ENCODE peak calls at places on chromosomes 11 and 22, in four cellular contexts. One of them, this sample, is unnamed.

GRCh38 chr11:69922015-69922595 is 102.9 kb upstream of the FGF3 start:
- DNase-seq in prostate gland: no peak
- DNase-seq in ovary: peak; percentile 26
- DNase-seq in endodermal cell: peak; percentile 53
- DNase-seq in this sample: no peak

GRCh38 chr11:2466069-2466801 is 21.4 kb downstream of the KCNQ1 start:
- DNase-seq in endodermal cell: peak; percentile 17
- DNase-seq in prostate gland: no peak
- DNase-seq in ovary: no peak
- DNase-seq in this sample: no peak

GRCh38 chr11:101583180-101584128 is at the start of gene TRPC6:
- DNase-seq in endodermal cell: peak; percentile 87
- DNase-seq in ovary: peak; percentile 49
- DNase-seq in prostate gland: peak; percentile 39
- DNase-seq in this sample: peak; percentile 52

GRCh38 chr11:116821050-116821918 is 1.8 kb downstream of the APOA4 start:
- DNase-seq in endodermal cell: no peak
- DNase-seq in ovary: no peak
- DNase-seq in prostate gland: no peak
- DNase-seq in this sample: no peak

GRCh38 chr11:76641905-76642304 is 28.6 kb downstream of the LRRC32 start:
- DNase-seq in ovary: no peak
- DNase-seq in endodermal cell: no peak
- DNase-seq in prostate gland: no peak
- DNase-seq in this sample: no peak

GRCh38 chr11:78212586-78213371 is 24.1 kb downstream of the USP35 start:
- DNase-seq in ovary: no peak
- DNase-seq in prostate gland: no peak
- DNase-seq in endodermal cell: no peak
- DNase-seq in this sample: peak; percentile 59

GRCh38 chr11:7486731-7487130 is 1.4 kb downstream of the OLFML1 start:
- DNase-seq in ovary: peak; percentile 56
- DNase-seq in endodermal cell: no peak
- DNase-seq in prostate gland: no peak
- DNase-seq in this sample: peak; percentile 16

GRCh38 chr11:61023086-61024035 is 51.9 kb downstream of the CD6 start:
- DNase-seq in prostate gland: no peak
- DNase-seq in endodermal cell: no peak
- DNase-seq in ovary: no peak
- DNase-seq in this sample: no peak

GRCh38 chr22:44396727-44397722 is 84.3 kb upstream of the SHISAL1 start:
- DNase-seq in prostate gland: no peak
- DNase-seq in endodermal cell: no peak
- DNase-seq in ovary: no peak
- DNase-seq in this sample: no peak

GRCh38 chr11:27717801-27718229 is 17.6 kb upstream of the BDNF start:
- DNase-seq in endodermal cell: no peak
- DNase-seq in ovary: no peak
- DNase-seq in prostate gland: no peak
- DNase-seq in this sample: no peak
- H3K4me3 ChIP-seq in endodermal cell: peak overlapping the region; percentile 90
- H3K4me3 ChIP-seq in ovary: no peak overlapping the region
- H3K4me3 ChIP-seq in prostate gland: no peak overlapping the region
- H3K4me3 ChIP-seq in this sample: peak overlapping the region; percentile 37

GRCh38 chr11:34627197-34627596 is 6.3 kb downstream of the EHF start:
- DNase-seq in prostate gland: no peak
- DNase-seq in endodermal cell: no peak
- DNase-seq in ovary: no peak
- DNase-seq in this sample: no peak

GRCh38 chr11:34625576-34625975 is 4.7 kb downstream of the EHF start:
- DNase-seq in ovary: no peak
- DNase-seq in prostate gland: no peak
- DNase-seq in endodermal cell: no peak
- DNase-seq in this sample: no peak

GRCh38 chr11:34624069-34624468 is 3.2 kb downstream of the EHF start:
- DNase-seq in ovary: no peak
- DNase-seq in endodermal cell: no peak
- DNase-seq in prostate gland: peak; percentile 68
- DNase-seq in this sample: no peak

GRCh38 chr11:34623463-34623862 is 2.6 kb downstream of the EHF start:
- DNase-seq in ovary: no peak
- DNase-seq in endodermal cell: no peak
- DNase-seq in prostate gland: no peak
- DNase-seq in this sample: no peak

DNA sequence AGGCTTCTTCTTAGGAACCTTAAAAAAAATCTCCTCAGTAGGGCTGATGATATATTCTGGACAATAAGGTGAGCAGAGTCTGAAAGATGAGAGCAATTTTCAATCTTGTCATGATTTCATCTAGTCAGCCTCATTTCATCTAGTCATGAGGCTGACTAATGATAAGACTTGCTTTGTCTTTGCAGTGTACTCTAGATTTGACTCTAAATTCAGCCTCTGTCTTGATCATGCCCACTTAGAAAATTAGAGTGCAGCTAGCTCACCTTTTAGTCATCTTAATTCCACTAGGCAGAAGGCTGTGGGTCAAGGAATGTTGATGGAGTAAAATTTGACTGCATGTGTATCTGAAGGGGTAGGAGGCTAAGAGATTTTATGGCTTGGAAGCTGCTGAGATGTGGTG is 5.5 kb downstream of the EHF start:
- DNase-seq in prostate gland: no peak
- DNase-seq in endodermal cell: no peak
- DNase-seq in ovary: no peak
- DNase-seq in this sample: no peak
- H3K4me1 ChIP-seq in prostate gland: peaks cover 3% of the 10 kb centered on the region
- H3K4me1 ChIP-seq in endodermal cell: no peaks in the 10 kb centered on the region
- H3K4me1 ChIP-seq in ovary: no peaks in the 10 kb centered on the region
- H3K4me1 ChIP-seq in this sample: no peaks in the 10 kb centered on the region

GRCh38 chr11:68212421-68213134 is 518 bp downstream of the KMT5B start:
- DNase-seq in ovary: peak; percentile 84
- DNase-seq in endodermal cell: peak; percentile 88
- DNase-seq in prostate gland: peak; percentile 57
- DNase-seq in this sample: peak; percentile 87
- TF ChIP-seq CTCF in ovary: no peak
- TF ChIP-seq CTCF in endodermal cell: peak; percentile 60
- TF ChIP-seq CTCF in prostate gland: peak; percentile 40
- TF ChIP-seq CTCF in this sample: no peak

GRCh38 chr22:50171319-50171964 is 911 bp downstream of the PANX2 start:
- DNase-seq in prostate gland: no peak
- DNase-seq in ovary: peak; percentile 36
- DNase-seq in endodermal cell: no peak
- DNase-seq in this sample: peak; percentile 64
- H3K4me3 ChIP-seq in prostate gland: peak overlapping the region; percentile 46
- H3K4me3 ChIP-seq in ovary: peak overlapping the region; percentile 5
- H3K4me3 ChIP-seq in endodermal cell: peak overlapping the region; percentile 69
- H3K4me3 ChIP-seq in this sample: peak overlapping the region; percentile 51

DNA sequence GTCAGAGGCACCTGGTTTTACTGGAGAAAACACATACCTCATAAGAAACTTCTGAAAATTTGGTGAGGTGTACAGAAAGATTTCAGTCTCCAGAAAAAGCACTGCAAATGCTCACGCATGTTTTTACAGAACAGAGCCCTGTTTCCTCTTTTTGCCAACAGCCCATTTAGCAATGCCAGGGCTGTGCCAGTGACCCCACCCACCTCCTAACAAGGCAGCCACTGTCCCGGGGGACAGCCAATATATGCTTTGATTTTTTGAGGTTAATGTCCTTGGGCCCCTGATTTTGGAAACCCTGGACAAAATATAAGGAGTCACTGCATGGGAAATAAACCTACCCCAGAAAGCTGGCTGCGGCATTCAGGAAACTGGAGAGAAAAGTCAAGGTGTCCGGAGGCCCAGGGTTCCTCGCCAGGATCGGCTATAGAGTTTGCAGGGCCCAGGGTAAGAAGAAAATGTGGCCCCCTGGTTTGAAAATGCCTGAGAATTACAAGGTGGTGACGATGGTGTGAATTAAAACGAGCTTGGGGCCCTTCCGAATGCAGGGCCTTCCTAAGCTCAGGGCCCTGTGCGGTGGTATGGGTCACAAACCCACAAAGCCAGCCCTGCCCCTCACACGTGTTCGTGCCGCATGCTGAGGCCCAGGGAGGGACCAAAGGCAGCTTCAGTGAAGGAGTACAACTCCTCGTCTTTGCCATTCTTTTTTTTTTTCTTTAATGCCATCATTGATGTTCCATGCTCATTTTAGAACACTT is 71.1 kb upstream of the WNT7B start:
- DNase-seq in ovary: peak; percentile 36
- DNase-seq in prostate gland: no peak
- DNase-seq in endodermal cell: peak; percentile 28
- DNase-seq in this sample: no peak
- H3K4me1 ChIP-seq in ovary: peaks cover 37% of the 10 kb centered on the region
- H3K4me1 ChIP-seq in prostate gland: peaks cover 37% of the 10 kb centered on the region
- H3K4me1 ChIP-seq in endodermal cell: no peaks in the 10 kb centered on the region
- H3K4me1 ChIP-seq in this sample: no peaks in the 10 kb centered on the region

GRCh38 chr11:110373061-110373702 is 56.6 kb upstream of the FDX1 start:
- DNase-seq in prostate gland: no peak
- DNase-seq in endodermal cell: no peak
- DNase-seq in ovary: no peak
- DNase-seq in this sample: peak; percentile 43

GRCh38 chr11:110362916-110363574 is 66.6 kb upstream of the RDX start:
- DNase-seq in ovary: no peak
- DNase-seq in endodermal cell: peak; percentile 58
- DNase-seq in prostate gland: no peak
- DNase-seq in this sample: peak; percentile 28

GRCh38 chr11:110366234-110366633 is 63.5 kb upstream of the FDX1 start:
- DNase-seq in prostate gland: peak; percentile 39
- DNase-seq in endodermal cell: no peak
- DNase-seq in ovary: peak; percentile 65
- DNase-seq in this sample: peak; percentile 58

DNA sequence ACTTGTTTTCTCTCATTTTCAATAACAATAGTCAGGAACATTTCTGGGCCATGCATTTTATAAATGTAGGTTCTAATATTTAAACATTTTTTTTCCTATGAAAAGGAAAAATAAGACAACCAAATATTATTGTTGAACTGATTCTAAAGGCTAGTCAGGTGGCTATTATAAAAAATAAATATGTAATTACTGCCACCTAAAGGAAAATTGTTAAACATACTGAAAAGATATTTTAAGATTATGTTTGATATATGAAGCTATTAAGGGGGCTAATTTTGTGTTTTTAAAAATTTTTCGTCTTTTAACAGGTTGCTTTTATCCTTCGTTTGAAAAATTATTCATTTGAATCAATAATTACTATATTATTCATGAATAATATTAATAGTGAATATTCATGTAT is 62.2 kb upstream of the FDX1 start:
- DNase-seq in ovary: no peak
- DNase-seq in prostate gland: no peak
- DNase-seq in endodermal cell: no peak
- DNase-seq in this sample: no peak
- TF ChIP-seq CTCF in ovary: no peak
- TF ChIP-seq CTCF in prostate gland: no peak
- TF ChIP-seq CTCF in endodermal cell: no peak
- TF ChIP-seq CTCF in this sample: peak; percentile 11

DNA sequence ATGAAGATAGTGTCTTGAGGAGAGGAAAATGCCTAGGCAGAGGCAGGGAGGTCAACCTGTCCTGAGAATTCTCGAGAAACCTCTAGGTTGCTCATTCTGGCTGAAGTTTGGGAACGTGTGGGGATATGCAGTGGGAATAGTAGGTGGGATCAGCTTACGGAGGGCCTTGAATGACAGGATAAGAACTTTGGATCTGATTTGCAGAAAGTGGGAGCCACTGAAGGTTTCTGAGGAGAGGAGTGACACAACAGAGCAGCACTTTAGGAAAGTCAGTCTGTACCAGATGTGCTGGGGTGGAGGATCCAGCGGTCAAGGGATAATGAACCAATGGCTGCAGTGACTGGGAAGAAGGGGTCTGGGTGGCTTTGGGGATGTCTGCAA is 2.4 kb downstream of the CD82 start:
- DNase-seq in prostate gland: no peak
- DNase-seq in ovary: no peak
- DNase-seq in endodermal cell: peak; percentile 39
- DNase-seq in this sample: no peak
- H3K4me3 ChIP-seq in prostate gland: no peak overlapping the region
- H3K4me3 ChIP-seq in ovary: no peak overlapping the region
- H3K4me3 ChIP-seq in endodermal cell: no peak overlapping the region
- H3K4me3 ChIP-seq in this sample: no peak overlapping the region